ENCODE peak calls at places on chromosome 13, in five cellular contexts. U, O, Y, E and Q are unnamed samples.

GRCh38 chr13:33251131-33251629 is 34.4 kb downstream of the STARD13 start:
- DNase-seq in U (no peak), O (no peak), Y (no peak), E (peak), Q (no peak)

GRCh38 chr13:21079761-21080730 is 18.7 kb upstream of the LATS2 start:
- DNase-seq in U (no peak), O (no peak), Y (no peak), E (no peak), Q (no peak)

GRCh38 chr13:58134012-58134411 is 502.5 kb downstream of the PCDH17 start:
- DNase-seq in U (no peak), O (no peak), Y (no peak), E (no peak), Q (no peak)

GRCh38 chr13:110422913-110423688 is 116.0 kb downstream of the COL4A2 start:
- DNase-seq in U (no peak), O (no peak), Y (no peak), E (no peak), Q (no peak)

GRCh38 chr13:23790591-23791170 is 98.5 kb downstream of the MIPEP start:
- DNase-seq in U (no peak), O (no peak), Y (no peak), E (no peak), Q (no peak)

GRCh38 chr13:51550151-51550550 is 34.1 kb upstream of the WDFY2 start:
- DNase-seq in U (no peak), O (no peak), Y (no peak), E (no peak), Q (no peak)

GRCh38 chr13:27065582-27065981 is 106.0 kb downstream of the USP12 start:
- DNase-seq in U (no peak), O (no peak), Y (no peak), E (no peak), Q (no peak)

GRCh38 chr13:76019421-76020044 is 383.4 kb downstream of the LMO7 start:
- DNase-seq in U (no peak), O (no peak), Y (no peak), E (peak), Q (peak)

GRCh38 chr13:52845334-52845761 is 3.1 kb downstream of the PCDH8 start:
- DNase-seq in U (no peak), O (no peak), Y (no peak), E (peak), Q (no peak)

GRCh38 chr13:104773775-104774174 is 1707.6 kb upstream of the SLC10A2 start:
- DNase-seq in U (no peak), O (no peak), Y (no peak), E (peak), Q (no peak)

GRCh38 chr13:49908637-49909036 is 27.5 kb downstream of the SPRYD7 start:
- DNase-seq in U (no peak), O (no peak), Y (no peak), E (no peak), Q (no peak)

GRCh38 chr13:45180713-45181601 is 19.9 kb downstream of the KCTD4 start:
- DNase-seq in U (no peak), O (no peak), Y (no peak), E (no peak), Q (no peak)

GRCh38 chr13:57932071-57932470 is 300.5 kb downstream of the PCDH17 start:
- DNase-seq in U (no peak), O (no peak), Y (no peak), E (no peak), Q (no peak)

GRCh38 chr13:74406439-74406838 is 272.2 kb upstream of the KLF12 start:
- DNase-seq in U (no peak), O (no peak), Y (no peak), E (no peak), Q (no peak)

GRCh38 chr13:75675421-75675820 is 39.3 kb downstream of the LMO7 start:
- DNase-seq in U (no peak), O (no peak), Y (no peak), E (no peak), Q (no peak)

GRCh38 chr13:47976325-47976724 is 24.7 kb downstream of the SUCLA2 start:
- DNase-seq in U (no peak), O (no peak), Y (no peak), E (no peak), Q (no peak)

GRCh38 chr13:74325106-74325505 is 190.9 kb upstream of the KLF12 start:
- DNase-seq in U (no peak), O (no peak), Y (no peak), E (peak), Q (no peak)

GRCh38 chr13:107864543-107865460 is 350.5 kb downstream of the LIG4 start:
- DNase-seq in U (no peak), O (no peak), Y (no peak), E (peak), Q (no peak)

GRCh38 chr13:50761406-50761805 is 82.1 kb downstream of the DLEU7 start:
- DNase-seq in U (no peak), O (no peak), Y (no peak), E (no peak), Q (no peak)

GRCh38 chr13:102291587-102292218 is 110.1 kb downstream of the FGF14 start:
- DNase-seq in U (no peak), O (no peak), Y (no peak), E (no peak), Q (no peak)

GRCh38 chr13:46607768-46608553 is 55.0 kb downstream of the LRCH1 start:
- DNase-seq in U (no peak), O (no peak), Y (no peak), E (no peak), Q (no peak)

GRCh38 chr13:48783181-48783630 is 129.5 kb downstream of the CYSLTR2 start:
- DNase-seq in U (no peak), O (peak), Y (peak), E (no peak), Q (peak)

GRCh38 chr13:47000166-47000565 is 103.3 kb upstream of the HTR2A start:
- DNase-seq in U (no peak), O (no peak), Y (no peak), E (no peak), Q (no peak)

GRCh38 chr13:113427562-113428468 is 25.5 kb downstream of the ADPRHL1 start:
- DNase-seq in U (no peak), O (no peak), Y (no peak), E (no peak), Q (peak)

GRCh38 chr13:97445504-97446187 is 11.7 kb downstream of the RAP2A start:
- DNase-seq in U (no peak), O (no peak), Y (no peak), E (no peak), Q (no peak)

GRCh38 chr13:112558696-112559418 is 29.1 kb downstream of the TUBGCP3 start:
- DNase-seq in U (no peak), O (no peak), Y (no peak), E (no peak), Q (no peak)

GRCh38 chr13:92573467-92574057 is 653.0 kb upstream of the GPC6 start:
- DNase-seq in U (no peak), O (no peak), Y (no peak), E (peak), Q (no peak)

GRCh38 chr13:44350775-44351504 is 22.7 kb upstream of the SERP2 start:
- DNase-seq in U (no peak), O (no peak), Y (no peak), E (peak), Q (no peak)

GRCh38 chr13:40613192-40613818 is 53.1 kb downstream of the FOXO1 start:
- DNase-seq in U (peak), O (peak), Y (peak), E (no peak), Q (no peak)

GRCh38 chr13:72805663-72806341 is 23.9 kb downstream of the PIBF1 start:
- DNase-seq in U (no peak), O (no peak), Y (no peak), E (no peak), Q (no peak)

GRCh38 chr13:73492811-73493210 is 434.0 kb downstream of the KLF5 start:
- DNase-seq in U (no peak), O (no peak), Y (no peak), E (no peak), Q (no peak)

GRCh38 chr13:69857188-69857821 is 250.3 kb upstream of the ATXN8OS start:
- DNase-seq in U (no peak), O (no peak), Y (no peak), E (peak), Q (no peak)

GRCh38 chr13:108120332-108120731 is 95.0 kb downstream of the LIG4 start:
- DNase-seq in U (no peak), O (no peak), Y (no peak), E (no peak), Q (no peak)

GRCh38 chr13:19864018-19864338 is 529 bp upstream of the ZMYM5 start:
- DNase-seq in U (peak), O (peak), Y (peak), E (peak), Q (peak)